ENCODE peak calls at places on chromosomes 16 and 17, in six cellular contexts. One of them, this sample, is unnamed. For H3K9me3, the result is how much of the 10 kb centered on the place peaks cover.

GRCh38 chr17:79720705-79721295 is 9.9 kb upstream of the ENPP7 start:
- DNase-seq in CD8-positive, alpha-beta memory T cell: no peak
- DNase-seq in heart right ventricle: no peak
- DNase-seq in PC-3: no peak
- DNase-seq in hepatocyte: no peak
- DNase-seq in cardiac muscle cell: no peak
- DNase-seq in this sample: no peak

GRCh38 chr17:14019186-14019956 is 49.9 kb upstream of the COX10 start:
- DNase-seq in CD8-positive, alpha-beta memory T cell: no peak
- DNase-seq in heart right ventricle: no peak
- DNase-seq in PC-3: peak
- DNase-seq in hepatocyte: no peak
- DNase-seq in cardiac muscle cell: peak
- DNase-seq in this sample: no peak

GRCh38 chr16:82059161-82059982 is 24.3 kb downstream of the HSD17B2 start:
- DNase-seq in CD8-positive, alpha-beta memory T cell: no peak
- DNase-seq in heart right ventricle: no peak
- DNase-seq in PC-3: no peak
- DNase-seq in hepatocyte: no peak
- DNase-seq in cardiac muscle cell: no peak
- DNase-seq in this sample: no peak

GRCh38 chr17:75922173-75922961 is 17.7 kb upstream of the MRPL38 start:
- DNase-seq in CD8-positive, alpha-beta memory T cell: no peak
- DNase-seq in heart right ventricle: no peak
- DNase-seq in PC-3: no peak
- DNase-seq in hepatocyte: no peak
- DNase-seq in cardiac muscle cell: no peak
- DNase-seq in this sample: no peak

GRCh38 chr16:21611546-21612384 is 12.4 kb downstream of the METTL9 start:
- DNase-seq in CD8-positive, alpha-beta memory T cell: no peak
- DNase-seq in heart right ventricle: no peak
- DNase-seq in PC-3: peak
- DNase-seq in hepatocyte: no peak
- DNase-seq in cardiac muscle cell: peak
- DNase-seq in this sample: no peak

GRCh38 chr17:68133370-68134045 is 98.0 kb downstream of the KPNA2 start:
- DNase-seq in CD8-positive, alpha-beta memory T cell: no peak
- DNase-seq in heart right ventricle: no peak
- DNase-seq in PC-3: no peak
- DNase-seq in hepatocyte: no peak
- DNase-seq in cardiac muscle cell: no peak
- DNase-seq in this sample: peak

GRCh38 chr16:70691223-70692129 is 5.6 kb upstream of the MTSS2 start:
- DNase-seq in CD8-positive, alpha-beta memory T cell: no peak
- DNase-seq in heart right ventricle: peak
- DNase-seq in PC-3: no peak
- DNase-seq in hepatocyte: peak
- DNase-seq in cardiac muscle cell: peak
- DNase-seq in this sample: peak

GRCh38 chr17:6668727-6669425 is 17.3 kb downstream of the C17orf100 start:
- DNase-seq in CD8-positive, alpha-beta memory T cell: no peak
- DNase-seq in heart right ventricle: no peak
- DNase-seq in PC-3: no peak
- DNase-seq in hepatocyte: no peak
- DNase-seq in cardiac muscle cell: no peak
- DNase-seq in this sample: no peak

GRCh38 chr16:75580-76501 is 2.2 kb upstream of the MPG start:
- DNase-seq in CD8-positive, alpha-beta memory T cell: peak
- DNase-seq in heart right ventricle: peak
- DNase-seq in PC-3: no peak
- DNase-seq in hepatocyte: peak
- DNase-seq in cardiac muscle cell: peak
- DNase-seq in this sample: peak

GRCh38 chr17:77188084-77189066 is 47.6 kb downstream of the SEC14L1 start:
- DNase-seq in CD8-positive, alpha-beta memory T cell: no peak
- DNase-seq in heart right ventricle: no peak
- DNase-seq in PC-3: peak
- DNase-seq in hepatocyte: no peak
- DNase-seq in cardiac muscle cell: no peak
- DNase-seq in this sample: no peak

GRCh38 chr17:74442670-74443515 is 11.0 kb downstream of the GPRC5C start:
- DNase-seq in CD8-positive, alpha-beta memory T cell: no peak
- DNase-seq in heart right ventricle: peak
- DNase-seq in PC-3: peak
- DNase-seq in hepatocyte: peak
- DNase-seq in cardiac muscle cell: peak
- DNase-seq in this sample: peak

GRCh38 chr16:49596119-49596518 is 222.5 kb downstream of the C16orf78 start:
- DNase-seq in CD8-positive, alpha-beta memory T cell: no peak
- DNase-seq in heart right ventricle: no peak
- DNase-seq in PC-3: no peak
- DNase-seq in hepatocyte: peak
- DNase-seq in cardiac muscle cell: peak
- DNase-seq in this sample: no peak

GRCh38 chr17:8231701-8232100 is 16.2 kb downstream of the CTC1 start:
- DNase-seq in CD8-positive, alpha-beta memory T cell: no peak
- DNase-seq in heart right ventricle: no peak
- DNase-seq in PC-3: no peak
- DNase-seq in hepatocyte: no peak
- DNase-seq in cardiac muscle cell: no peak
- DNase-seq in this sample: no peak

GRCh38 chr17:1275962-1276736 is 3.3 kb upstream of the TRARG1 start:
- DNase-seq in CD8-positive, alpha-beta memory T cell: peak
- DNase-seq in heart right ventricle: peak
- DNase-seq in PC-3: peak
- DNase-seq in hepatocyte: peak
- DNase-seq in cardiac muscle cell: peak
- DNase-seq in this sample: peak

GRCh38 chr16:50210266-50211038 is 55.9 kb upstream of the ADCY7 start:
- DNase-seq in CD8-positive, alpha-beta memory T cell: peak
- DNase-seq in heart right ventricle: peak
- DNase-seq in PC-3: peak
- DNase-seq in hepatocyte: peak
- DNase-seq in cardiac muscle cell: peak
- DNase-seq in this sample: peak

GRCh38 chr16:86566601-86566965 is at the start of gene FOXC2:
- DNase-seq in CD8-positive, alpha-beta memory T cell: peak
- DNase-seq in heart right ventricle: peak
- DNase-seq in PC-3: no peak
- DNase-seq in hepatocyte: peak
- DNase-seq in cardiac muscle cell: peak
- DNase-seq in this sample: peak

GRCh38 chr17:28888832-28889231 is 8.7 kb downstream of the FLOT2 start:
- DNase-seq in CD8-positive, alpha-beta memory T cell: no peak
- DNase-seq in heart right ventricle: no peak
- DNase-seq in PC-3: no peak
- DNase-seq in hepatocyte: no peak
- DNase-seq in cardiac muscle cell: no peak
- DNase-seq in this sample: no peak

GRCh38 chr17:71527311-71527710 is 593.5 kb upstream of the SOX9 start:
- DNase-seq in CD8-positive, alpha-beta memory T cell: no peak
- DNase-seq in heart right ventricle: no peak
- DNase-seq in PC-3: peak
- DNase-seq in hepatocyte: no peak
- DNase-seq in cardiac muscle cell: peak
- DNase-seq in this sample: no peak

GRCh38 chr17:81991684-81992513 is 14.5 kb downstream of the ASPSCR1 start:
- DNase-seq in CD8-positive, alpha-beta memory T cell: no peak
- DNase-seq in heart right ventricle: peak
- DNase-seq in PC-3: peak
- DNase-seq in hepatocyte: peak
- DNase-seq in cardiac muscle cell: peak
- DNase-seq in this sample: peak

GRCh38 chr17:62757518-62757951 is 50.6 kb downstream of the MARCHF10 start:
- DNase-seq in CD8-positive, alpha-beta memory T cell: no peak
- DNase-seq in heart right ventricle: no peak
- DNase-seq in PC-3: no peak
- DNase-seq in hepatocyte: no peak
- DNase-seq in cardiac muscle cell: no peak
- DNase-seq in this sample: no peak

GRCh38 chr17:34990921-34991365 is 10.6 kb downstream of the LIG3 start:
- DNase-seq in CD8-positive, alpha-beta memory T cell: no peak
- DNase-seq in heart right ventricle: no peak
- DNase-seq in PC-3: no peak
- DNase-seq in hepatocyte: peak
- DNase-seq in cardiac muscle cell: no peak
- DNase-seq in this sample: no peak

GRCh38 chr17:68455756-68456528 is 1.4 kb downstream of the WIPI1 start:
- DNase-seq in CD8-positive, alpha-beta memory T cell: no peak
- DNase-seq in heart right ventricle: no peak
- DNase-seq in PC-3: peak
- DNase-seq in hepatocyte: peak
- DNase-seq in cardiac muscle cell: peak
- DNase-seq in this sample: peak

GRCh38 chr16:67326472-67327309 is at the start of the genes KCTD19 and LRRC36:
- DNase-seq in CD8-positive, alpha-beta memory T cell: peak
- DNase-seq in heart right ventricle: peak
- DNase-seq in PC-3: no peak
- DNase-seq in hepatocyte: peak
- DNase-seq in cardiac muscle cell: peak
- DNase-seq in this sample: peak

GRCh38 chr17:45043813-45044540 is 7.5 kb downstream of the DCAKD start:
- DNase-seq in CD8-positive, alpha-beta memory T cell: no peak
- DNase-seq in heart right ventricle: no peak
- DNase-seq in PC-3: no peak
- DNase-seq in hepatocyte: no peak
- DNase-seq in cardiac muscle cell: no peak
- DNase-seq in this sample: no peak

GRCh38 chr16:86472366-86472765 is 38.0 kb upstream of the FOXF1 start:
- DNase-seq in CD8-positive, alpha-beta memory T cell: no peak
- DNase-seq in heart right ventricle: no peak
- DNase-seq in PC-3: no peak
- DNase-seq in hepatocyte: no peak
- DNase-seq in cardiac muscle cell: no peak
- DNase-seq in this sample: no peak

GRCh38 chr17:40095944-40096791 is 4.2 kb downstream of the NR1D1 start:
- DNase-seq in CD8-positive, alpha-beta memory T cell: peak
- DNase-seq in heart right ventricle: no peak
- DNase-seq in PC-3: no peak
- DNase-seq in hepatocyte: no peak
- DNase-seq in cardiac muscle cell: no peak
- DNase-seq in this sample: peak

GRCh38 chr16:64391009-64391663 is 730.7 kb downstream of the CDH11 start:
- DNase-seq in CD8-positive, alpha-beta memory T cell: no peak
- DNase-seq in heart right ventricle: no peak
- DNase-seq in PC-3: peak
- DNase-seq in hepatocyte: no peak
- DNase-seq in cardiac muscle cell: peak
- DNase-seq in this sample: no peak

GRCh38 chr17:31499771-31500554 is 108.5 kb downstream of the RAB11FIP4 start:
- DNase-seq in CD8-positive, alpha-beta memory T cell: no peak
- DNase-seq in heart right ventricle: peak
- DNase-seq in PC-3: peak
- DNase-seq in hepatocyte: no peak
- DNase-seq in cardiac muscle cell: peak
- DNase-seq in this sample: no peak

GRCh38 chr16:79589495-79590134 is 10.9 kb downstream of the MAF start:
- DNase-seq in CD8-positive, alpha-beta memory T cell: no peak
- DNase-seq in heart right ventricle: peak
- DNase-seq in PC-3: no peak
- DNase-seq in hepatocyte: no peak
- DNase-seq in cardiac muscle cell: no peak
- DNase-seq in this sample: peak

GRCh38 chr16:3223913-3224515 is 10.9 kb downstream of the ZNF200 start:
- DNase-seq in CD8-positive, alpha-beta memory T cell: no peak
- DNase-seq in heart right ventricle: no peak
- DNase-seq in PC-3: no peak
- DNase-seq in hepatocyte: no peak
- DNase-seq in cardiac muscle cell: no peak
- DNase-seq in this sample: no peak

GRCh38 chr16:35744084-35744483 is 2284.7 kb downstream of the TP53TG3F start:
- DNase-seq in CD8-positive, alpha-beta memory T cell: no peak
- DNase-seq in heart right ventricle: no peak
- DNase-seq in PC-3: no peak
- DNase-seq in hepatocyte: no peak
- DNase-seq in cardiac muscle cell: no peak
- DNase-seq in this sample: no peak

GRCh38 chr17:7438050-7438614 is 1.2 kb upstream of the FGF11 start:
- DNase-seq in CD8-positive, alpha-beta memory T cell: peak
- DNase-seq in heart right ventricle: peak
- DNase-seq in PC-3: no peak
- DNase-seq in hepatocyte: peak
- DNase-seq in cardiac muscle cell: peak
- DNase-seq in this sample: peak

GRCh38 chr16:52035406-52035805 is 511.5 kb downstream of the TOX3 start:
- DNase-seq in CD8-positive, alpha-beta memory T cell: no peak
- DNase-seq in heart right ventricle: no peak
- DNase-seq in PC-3: no peak
- DNase-seq in hepatocyte: no peak
- DNase-seq in cardiac muscle cell: no peak
- DNase-seq in this sample: no peak

GRCh38 chr17:11278984-11279270 is 37.9 kb downstream of the SHISA6 start:
- DNase-seq in CD8-positive, alpha-beta memory T cell: no peak
- DNase-seq in heart right ventricle: no peak
- DNase-seq in PC-3: no peak
- DNase-seq in hepatocyte: no peak
- DNase-seq in cardiac muscle cell: no peak
- DNase-seq in this sample: no peak

GRCh38 chr17:72592242-72592966 is 471.6 kb downstream of the SOX9 start:
- DNase-seq in CD8-positive, alpha-beta memory T cell: peak
- DNase-seq in heart right ventricle: peak
- DNase-seq in PC-3: peak
- DNase-seq in hepatocyte: peak
- DNase-seq in cardiac muscle cell: peak
- DNase-seq in this sample: peak
- H3K27ac ChIP-seq in CD8-positive, alpha-beta memory T cell: no peak
- H3K27ac ChIP-seq in heart right ventricle: no peak
- H3K27ac ChIP-seq in PC-3: peak
- H3K27ac ChIP-seq in hepatocyte: peak
- H3K27ac ChIP-seq in cardiac muscle cell: no peak
- H3K27ac ChIP-seq in this sample: no peak

GRCh38 chr16:68972720-68973119 is 129.4 kb downstream of the TANGO6 start:
- DNase-seq in CD8-positive, alpha-beta memory T cell: no peak
- DNase-seq in heart right ventricle: no peak
- DNase-seq in PC-3: peak
- DNase-seq in hepatocyte: peak
- DNase-seq in cardiac muscle cell: peak
- DNase-seq in this sample: no peak
- H3K4me3 ChIP-seq in CD8-positive, alpha-beta memory T cell: no peak
- H3K4me3 ChIP-seq in heart right ventricle: no peak
- H3K4me3 ChIP-seq in PC-3: no peak
- H3K4me3 ChIP-seq in hepatocyte: no peak
- H3K4me3 ChIP-seq in cardiac muscle cell: no peak
- H3K4me3 ChIP-seq in this sample: no peak

GRCh38 chr16:68574479-68574878 is 35.4 kb downstream of the ZFP90 start:
- DNase-seq in CD8-positive, alpha-beta memory T cell: no peak
- DNase-seq in heart right ventricle: no peak
- DNase-seq in PC-3: no peak
- DNase-seq in hepatocyte: no peak
- DNase-seq in cardiac muscle cell: no peak
- DNase-seq in this sample: no peak
- H3K9me3 ChIP-seq in CD8-positive, alpha-beta memory T cell: under half
- H3K9me3 ChIP-seq in heart right ventricle: half or more
- H3K9me3 ChIP-seq in PC-3: under half
- H3K9me3 ChIP-seq in hepatocyte: under half
- H3K9me3 ChIP-seq in cardiac muscle cell: under half
- H3K9me3 ChIP-seq in this sample: under half

GRCh38 chr16:19517424-19518089 is 4.3 kb downstream of the GDE1 start:
- DNase-seq in CD8-positive, alpha-beta memory T cell: no peak
- DNase-seq in heart right ventricle: no peak
- DNase-seq in PC-3: peak
- DNase-seq in hepatocyte: no peak
- DNase-seq in cardiac muscle cell: no peak
- DNase-seq in this sample: no peak
- H3K27ac ChIP-seq in CD8-positive, alpha-beta memory T cell: no peak
- H3K27ac ChIP-seq in heart right ventricle: no peak
- H3K27ac ChIP-seq in PC-3: peak
- H3K27ac ChIP-seq in hepatocyte: no peak
- H3K27ac ChIP-seq in cardiac muscle cell: no peak
- H3K27ac ChIP-seq in this sample: no peak